ENCODE peak calls at places on chromosomes 4 and X, in eight cellular contexts. G is stimulated activated CD4-positive, alpha-beta T cell treated with anti-CD3 and anti-CD28 coated beads, TNF-alpha, amount 100 ng/mL, for 4 hours; U is T follicular helper cell; S is activated CD4-positive, alpha-beta T cell treated with anti-CD3 and anti-CD28 coated beads, Interleukin-2, amount 10 ng/mL, durations not matched to agents 7 days and 5 days; L is AG09309; M is glutamatergic neuron; J is G401; R is skeletal muscle cell. I is an unnamed sample.

GRCh38 chr4:155777971-155778710 is 19.3 kb downstream of the GUCY1B1 start:
- DNase-seq in G (no peak), U (no peak), S (no peak), L (no peak), M (no peak), J (no peak), R (no peak), I (no peak)

GRCh38 chrX:21956783-21957182 is 16.3 kb downstream of the SMS start:
- DNase-seq in G (no peak), U (no peak), S (no peak), L (no peak), M (no peak), J (no peak), R (no peak), I (no peak)

GRCh38 chr4:80913381-80913780 is 117.1 kb upstream of the BMP3 start:
- DNase-seq in G (no peak), U (no peak), S (no peak), L (no peak), M (no peak), J (no peak), R (no peak), I (no peak)

GRCh38 chrX:39149761-39150160 is 348.5 kb downstream of the MID1IP1 start:
- DNase-seq in G (peak; percentile 9), U (peak; percentile 40), S (peak; percentile 57), L (peak; percentile 11), M (peak; percentile 79), J (peak; percentile 13), R (peak; percentile 15), I (peak; percentile 84)

GRCh38 chr4:17562157-17562556 is 14.8 kb upstream of the LAP3 start:
- DNase-seq in G (no peak), U (no peak), S (no peak), L (no peak), M (no peak), J (no peak), R (no peak), I (no peak)

GRCh38 chr4:17665852-17666251 is 51.4 kb downstream of the MED28 start:
- DNase-seq in G (no peak), U (no peak), S (no peak), L (no peak), M (no peak), J (no peak), R (no peak), I (no peak)

GRCh38 chrX:15939737-15940136 is 85.1 kb upstream of the AP1S2 start:
- DNase-seq in G (no peak), U (no peak), S (no peak), L (no peak), M (no peak), J (no peak), R (no peak), I (no peak)

GRCh38 chr4:119490335-119490734 is 138.3 kb downstream of the PDE5A start:
- DNase-seq in G (no peak), U (no peak), S (no peak), L (no peak), M (no peak), J (no peak), R (no peak), I (no peak)

GRCh38 chr4:126969360-126969759 is 663.4 kb upstream of the INTU start:
- DNase-seq in G (no peak), U (no peak), S (no peak), L (no peak), M (no peak), J (no peak), R (no peak), I (no peak)

GRCh38 chr4:102758241-102758871 is 2.4 kb downstream of the MANBA start:
- DNase-seq in G (no peak), U (no peak), S (no peak), L (no peak), M (no peak), J (no peak), R (no peak), I (no peak)

GRCh38 chr4:149781150-149781549 is 34.5 kb downstream of the IQCM start:
- DNase-seq in G (no peak), U (no peak), S (no peak), L (peak; percentile 32), M (no peak), J (no peak), R (peak; percentile 43), I (no peak)

GRCh38 chr4:115126487-115126886 is 13.1 kb upstream of the NDST4 start:
- DNase-seq in G (no peak), U (no peak), S (no peak), L (no peak), M (no peak), J (no peak), R (no peak), I (no peak)

GRCh38 chr4:38728651-38729141 is 54.1 kb downstream of the TLR10 start:
- DNase-seq in G (no peak), U (no peak), S (no peak), L (no peak), M (no peak), J (no peak), R (no peak), I (no peak)

I was measured in suprapubic skin.